ENCODE peak calls at places on chromosome 13, in six cellular contexts. X is heart left ventricle, S is colonic mucosa, T is mucosa of descending colon, Q is pancreas, F is fibroblast of lung. I is an unnamed sample. For H3K4me1, the result is how much of the 10 kb centered on the place peaks cover.

GRCh38 chr13:71613347-71613746 is 253.7 kb downstream of the DACH1 start:
- DNase-seq in X (no peak), S (no peak), T (no peak), Q (no peak), F (no peak), I (no peak)

GRCh38 chr13:97224544-97225324 is 2.6 kb downstream of the MBNL2 start:
- DNase-seq in X (no peak), S (peak), T (peak), Q (peak), F (peak), I (no peak)

GRCh38 chr13:49308977-49309408 is 61.3 kb downstream of the CDADC1 start:
- DNase-seq in X (no peak), S (no peak), T (no peak), Q (peak), F (no peak), I (no peak)

GRCh38 chr13:84571264-84571663 is 689.0 kb upstream of the SLITRK1 start:
- DNase-seq in X (no peak), S (no peak), T (no peak), Q (no peak), F (no peak), I (no peak)

GRCh38 chr13:31461923-31462322 is 262.1 kb downstream of the B3GLCT start:
- DNase-seq in X (no peak), S (no peak), T (no peak), Q (no peak), F (no peak), I (no peak)

GRCh38 chr13:53064721-53065120 is 36.1 kb downstream of the OLFM4 start:
- DNase-seq in X (peak), S (no peak), T (no peak), Q (peak), F (no peak), I (no peak)

GRCh38 chr13:31138515-31138914 is 23.2 kb downstream of the HSPH1 start:
- DNase-seq in X (no peak), S (no peak), T (no peak), Q (no peak), F (peak), I (no peak)

GRCh38 chr13:58773280-58773859 is 1141.8 kb downstream of the PCDH17 start:
- DNase-seq in X (no peak), S (no peak), T (no peak), Q (no peak), F (no peak), I (no peak)

GRCh38 chr13:79541426-79542049 is 60.6 kb downstream of the NDFIP2 start:
- DNase-seq in X (no peak), S (no peak), T (no peak), Q (no peak), F (peak), I (peak)

GRCh38 chr13:80118507-80118906 is 222.4 kb downstream of the SPRY2 start:
- DNase-seq in X (no peak), S (no peak), T (no peak), Q (no peak), F (no peak), I (no peak)

GRCh38 chr13:35349673-35350278 is 126.7 kb downstream of the MAB21L1 start:
- DNase-seq in X (peak), S (no peak), T (no peak), Q (no peak), F (peak), I (no peak)

GRCh38 chr13:80783926-80784325 is 443.0 kb upstream of the SPRY2 start:
- DNase-seq in X (peak), S (no peak), T (no peak), Q (no peak), F (peak), I (no peak)

GRCh38 chr13:95463516-95463915 is 89.0 kb upstream of the CLDN10 start:
- DNase-seq in X (no peak), S (no peak), T (no peak), Q (no peak), F (no peak), I (no peak)

GRCh38 chr13:77521194-77521593 is 14.3 kb upstream of the SCEL start:
- DNase-seq in X (no peak), S (no peak), T (no peak), Q (no peak), F (peak), I (no peak)

GRCh38 chr13:96632536-96633320 is 361.5 kb downstream of the OXGR1 start:
- DNase-seq in X (no peak), S (no peak), T (no peak), Q (no peak), F (no peak), I (no peak)

GRCh38 chr13:94860981-94861407 is 148.6 kb upstream of the SOX21 start:
- DNase-seq in X (no peak), S (no peak), T (no peak), Q (no peak), F (peak), I (no peak)

GRCh38 chr13:99657848-99658265 is 156.6 kb downstream of the TM9SF2 start:
- DNase-seq in X (peak), S (peak), T (peak), Q (no peak), F (peak), I (no peak)

GRCh38 chr13:93991569-93991968 is 487.9 kb downstream of the DCT start:
- DNase-seq in X (no peak), S (no peak), T (no peak), Q (no peak), F (no peak), I (no peak)

GRCh38 chr13:112241288-112241687 is 134.9 kb upstream of the SPACA7 start:
- DNase-seq in X (no peak), S (no peak), T (no peak), Q (no peak), F (no peak), I (no peak)

GRCh38 chr13:42600943-42601342 is 27.0 kb downstream of the TNFSF11 start:
- DNase-seq in X (no peak), S (no peak), T (no peak), Q (no peak), F (peak), I (no peak)

GRCh38 chr13:112814905-112815585 is 125.2 kb downstream of the ATP11A start:
- DNase-seq in X (no peak), S (no peak), T (no peak), Q (no peak), F (peak), I (no peak)

GRCh38 chr13:30727491-30728350 is 7.6 kb upstream of the ALOX5AP start:
- DNase-seq in X (no peak), S (no peak), T (no peak), Q (no peak), F (no peak), I (no peak)

GRCh38 chr13:71118779-71119364 is 748.1 kb downstream of the DACH1 start:
- DNase-seq in X (no peak), S (no peak), T (no peak), Q (no peak), F (no peak), I (no peak)

GRCh38 chr13:76349700-76350099 is 536.5 kb downstream of the KCTD12 start:
- DNase-seq in X (no peak), S (no peak), T (no peak), Q (no peak), F (no peak), I (no peak)

GRCh38 chr13:110634558-110634957 is 19.2 kb downstream of the NAXD start:
- DNase-seq in X (no peak), S (no peak), T (no peak), Q (no peak), F (peak), I (no peak)

GRCh38 chr13:96700657-96701056 is 293.6 kb downstream of the OXGR1 start:
- DNase-seq in X (no peak), S (no peak), T (no peak), Q (no peak), F (no peak), I (no peak)

GRCh38 chr13:83498486-83499190 is 383.6 kb downstream of the SLITRK1 start:
- DNase-seq in X (no peak), S (no peak), T (no peak), Q (no peak), F (peak), I (no peak)

GRCh38 chr13:66469745-66470144 is 760.4 kb downstream of the PCDH9 start:
- DNase-seq in X (no peak), S (no peak), T (no peak), Q (no peak), F (no peak), I (no peak)

GRCh38 chr13:112444001-112444311 is 67.8 kb downstream of the SPACA7 start:
- DNase-seq in X (peak), S (peak), T (no peak), Q (peak), F (peak), I (peak)

GRCh38 chr13:50153888-50154287 is 138.6 kb downstream of the KCNRG start:
- DNase-seq in X (no peak), S (no peak), T (no peak), Q (no peak), F (no peak), I (no peak)

GRCh38 chr13:24133396-24133795 is 27.1 kb upstream of the SPATA13 start:
- DNase-seq in X (no peak), S (no peak), T (no peak), Q (no peak), F (no peak), I (no peak)

GRCh38 chr13:27257648-27258253 is 6.4 kb downstream of the RPL21 start:
- DNase-seq in X (no peak), S (no peak), T (no peak), Q (no peak), F (no peak), I (no peak)
- H3K4me1 ChIP-seq in X (under half), S (under half), T (under half), Q (under half), F (under half), I (under half)

GRCh38 chr13:44402902-44403719 is 29.5 kb downstream of the SERP2 start:
- DNase-seq in X (no peak), S (peak), T (no peak), Q (peak), F (no peak), I (no peak)
- H3K4me1 ChIP-seq in X (under half), S (under half), T (under half), Q (under half), F (under half), I (under half)

GRCh38 chr13:98253526-98253925 is 76.5 kb upstream of the RNF113B start:
- DNase-seq in X (no peak), S (no peak), T (no peak), Q (no peak), F (no peak), I (no peak)
- H3K4me1 ChIP-seq in X (under half), S (under half), T (under half), Q (under half), F (under half), I (under half)

GRCh38 chr13:28485551-28485950 is 9.4 kb downstream of the FLT1 start:
- DNase-seq in X (no peak), S (no peak), T (no peak), Q (no peak), F (no peak), I (no peak)
- H3K4me1 ChIP-seq in X (half or more), S (under half), T (under half), Q (under half), F (under half), I (under half)

GRCh38 chr13:73945871-73946270 is 188.3 kb downstream of the KLF12 start:
- DNase-seq in X (peak), S (no peak), T (no peak), Q (no peak), F (peak), I (no peak)
- H3K4me1 ChIP-seq in X (under half), S (under half), T (under half), Q (under half), F (under half), I (under half)

GRCh38 chr13:40190656-40191100 is 475.8 kb downstream of the FOXO1 start:
- DNase-seq in X (peak), S (no peak), T (peak), Q (no peak), F (peak), I (no peak)

GRCh38 chr13:40192516-40193257 is 473.8 kb downstream of the FOXO1 start:
- DNase-seq in X (no peak), S (no peak), T (no peak), Q (no peak), F (no peak), I (no peak)

GRCh38 chr13:40191186-40191980 is 475.1 kb downstream of the FOXO1 start:
- DNase-seq in X (no peak), S (no peak), T (no peak), Q (no peak), F (peak), I (no peak)

GRCh38 chr13:40194204-40194806 is 472.1 kb downstream of the FOXO1 start:
- DNase-seq in X (peak), S (no peak), T (no peak), Q (no peak), F (peak), I (no peak)

GRCh38 chr13:40193290-40194203 is 472.9 kb downstream of the FOXO1 start:
- DNase-seq in X (peak), S (no peak), T (no peak), Q (no peak), F (peak), I (no peak)
- H3K4me1 ChIP-seq in X (half or more), S (under half), T (under half), Q (under half), F (under half), I (under half)

DNA sequence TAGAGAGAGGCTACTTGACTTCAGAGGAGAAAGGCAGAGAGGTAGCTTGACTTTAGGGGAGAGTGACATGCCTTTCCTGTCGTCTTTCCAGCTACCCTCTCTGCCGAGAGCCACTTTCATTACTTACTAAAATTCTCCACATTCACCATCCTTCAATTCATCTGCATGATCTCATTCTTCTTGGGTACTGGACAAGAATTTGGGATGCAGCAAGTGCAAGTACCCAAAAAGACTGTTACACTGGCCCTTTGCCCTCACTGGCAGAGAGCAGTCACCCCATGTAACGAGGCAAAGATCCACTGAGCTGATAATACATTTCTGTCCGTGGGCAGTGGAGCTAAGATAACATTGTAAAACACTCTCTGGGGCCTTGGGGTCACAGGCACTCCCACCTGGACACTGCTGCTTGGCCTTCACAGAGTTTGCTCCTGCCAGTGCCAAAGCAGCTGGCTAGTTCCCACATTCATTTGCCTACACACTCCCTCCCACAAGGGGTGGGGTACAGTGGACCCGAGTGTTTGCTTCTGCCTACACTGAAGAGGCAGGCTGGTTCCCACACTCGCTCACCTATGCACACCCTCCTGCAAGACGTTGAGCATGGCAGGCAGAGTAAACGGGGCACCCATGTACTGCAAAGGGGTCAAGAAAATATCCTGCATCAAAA is 1276.9 kb upstream of the PCDH9 start:
- DNase-seq in X (no peak), S (no peak), T (no peak), Q (peak), F (no peak), I (no peak)
- H3K4me1 ChIP-seq in X (under half), S (under half), T (under half), Q (under half), F (under half), I (under half)